ENCODE peak calls at places on chromosome 6, in six cellular contexts. One of them, this sample, is unnamed. For H3K9me3, the result is how much of the 10 kb centered on the place peaks cover.

GRCh38 chr6:14796974-14797762 is 448.7 kb upstream of the JARID2 start:
- DNase-seq in prostate gland: no peak
- DNase-seq in SK-N-SH: no peak
- DNase-seq in breast epithelium: no peak
- DNase-seq in spleen: no peak
- DNase-seq in HCT116: no peak
- DNase-seq in this sample: no peak

GRCh38 chr6:166277021-166277420 is 31.2 kb downstream of the PRR18 start:
- DNase-seq in SK-N-SH: no peak
- DNase-seq in breast epithelium: no peak
- DNase-seq in prostate gland: no peak
- DNase-seq in HCT116: no peak
- DNase-seq in spleen: no peak
- DNase-seq in this sample: no peak

GRCh38 chr6:35719830-35720733 is 16.8 kb upstream of the ARMC12 start:
- DNase-seq in breast epithelium: peak
- DNase-seq in HCT116: no peak
- DNase-seq in SK-N-SH: peak
- DNase-seq in prostate gland: no peak
- DNase-seq in spleen: peak
- DNase-seq in this sample: peak

GRCh38 chr6:110395221-110395620 is 20.2 kb downstream of the DDO start:
- DNase-seq in prostate gland: no peak
- DNase-seq in breast epithelium: no peak
- DNase-seq in SK-N-SH: no peak
- DNase-seq in HCT116: no peak
- DNase-seq in spleen: no peak
- DNase-seq in this sample: no peak

GRCh38 chr6:30844118-30844535 is 40.2 kb upstream of the DDR1 start:
- DNase-seq in SK-N-SH: no peak
- DNase-seq in breast epithelium: no peak
- DNase-seq in HCT116: no peak
- DNase-seq in prostate gland: no peak
- DNase-seq in spleen: no peak
- DNase-seq in this sample: no peak

GRCh38 chr6:102390541-102390940 is 997.0 kb downstream of the GRIK2 start:
- DNase-seq in prostate gland: no peak
- DNase-seq in spleen: no peak
- DNase-seq in SK-N-SH: peak
- DNase-seq in breast epithelium: no peak
- DNase-seq in HCT116: no peak
- DNase-seq in this sample: no peak

GRCh38 chr6:2502096-2502997 is 248.4 kb downstream of the MYLK4 start:
- DNase-seq in prostate gland: no peak
- DNase-seq in spleen: no peak
- DNase-seq in HCT116: no peak
- DNase-seq in SK-N-SH: no peak
- DNase-seq in breast epithelium: no peak
- DNase-seq in this sample: no peak

GRCh38 chr6:138175596-138175995 is 13.9 kb downstream of the ARFGEF3 start:
- DNase-seq in breast epithelium: no peak
- DNase-seq in prostate gland: no peak
- DNase-seq in SK-N-SH: no peak
- DNase-seq in spleen: no peak
- DNase-seq in HCT116: no peak
- DNase-seq in this sample: no peak

GRCh38 chr6:121849477-121849876 is 414.0 kb downstream of the GJA1 start:
- DNase-seq in prostate gland: peak
- DNase-seq in HCT116: peak
- DNase-seq in spleen: no peak
- DNase-seq in breast epithelium: no peak
- DNase-seq in SK-N-SH: peak
- DNase-seq in this sample: peak

GRCh38 chr6:170124836-170125235 is 166.0 kb downstream of the DLL1 start:
- DNase-seq in SK-N-SH: no peak
- DNase-seq in HCT116: no peak
- DNase-seq in breast epithelium: peak
- DNase-seq in prostate gland: peak
- DNase-seq in spleen: peak
- DNase-seq in this sample: peak

GRCh38 chr6:12012231-12012565 is at the start of gene HIVEP1:
- DNase-seq in spleen: peak
- DNase-seq in prostate gland: peak
- DNase-seq in HCT116: no peak
- DNase-seq in SK-N-SH: peak
- DNase-seq in breast epithelium: no peak
- DNase-seq in this sample: peak

GRCh38 chr6:39073471-39074355 is 25.1 kb downstream of the GLP1R start:
- DNase-seq in HCT116: no peak
- DNase-seq in spleen: peak
- DNase-seq in prostate gland: no peak
- DNase-seq in breast epithelium: no peak
- DNase-seq in SK-N-SH: no peak
- DNase-seq in this sample: peak

GRCh38 chr6:147065786-147066185 is 138.4 kb upstream of the STXBP5 start:
- DNase-seq in spleen: no peak
- DNase-seq in prostate gland: no peak
- DNase-seq in HCT116: no peak
- DNase-seq in SK-N-SH: no peak
- DNase-seq in breast epithelium: no peak
- DNase-seq in this sample: no peak

GRCh38 chr6:144931172-144932035 is 646.3 kb downstream of the UTRN start:
- DNase-seq in prostate gland: peak
- DNase-seq in spleen: no peak
- DNase-seq in breast epithelium: no peak
- DNase-seq in HCT116: no peak
- DNase-seq in SK-N-SH: peak
- DNase-seq in this sample: no peak

GRCh38 chr6:151738960-151739359 is 68.5 kb upstream of the ESR1 start:
- DNase-seq in prostate gland: no peak
- DNase-seq in spleen: no peak
- DNase-seq in breast epithelium: no peak
- DNase-seq in SK-N-SH: no peak
- DNase-seq in HCT116: no peak
- DNase-seq in this sample: no peak

GRCh38 chr6:151740820-151741219 is 66.7 kb upstream of the ESR1 start:
- DNase-seq in spleen: no peak
- DNase-seq in SK-N-SH: no peak
- DNase-seq in breast epithelium: no peak
- DNase-seq in prostate gland: no peak
- DNase-seq in HCT116: no peak
- DNase-seq in this sample: no peak

GRCh38 chr6:151733680-151734320 is 73.7 kb upstream of the ESR1 start:
- DNase-seq in SK-N-SH: no peak
- DNase-seq in breast epithelium: no peak
- DNase-seq in spleen: no peak
- DNase-seq in prostate gland: no peak
- DNase-seq in HCT116: no peak
- DNase-seq in this sample: no peak

GRCh38 chr6:151738267-151738666 is 69.2 kb upstream of the ESR1 start:
- DNase-seq in spleen: no peak
- DNase-seq in prostate gland: no peak
- DNase-seq in SK-N-SH: no peak
- DNase-seq in breast epithelium: no peak
- DNase-seq in HCT116: no peak
- DNase-seq in this sample: no peak
- H3K9me3 ChIP-seq in spleen: under half
- H3K9me3 ChIP-seq in prostate gland: under half
- H3K9me3 ChIP-seq in SK-N-SH: under half
- H3K9me3 ChIP-seq in breast epithelium: under half
- H3K9me3 ChIP-seq in HCT116: under half
- H3K9me3 ChIP-seq in this sample: under half

DNA sequence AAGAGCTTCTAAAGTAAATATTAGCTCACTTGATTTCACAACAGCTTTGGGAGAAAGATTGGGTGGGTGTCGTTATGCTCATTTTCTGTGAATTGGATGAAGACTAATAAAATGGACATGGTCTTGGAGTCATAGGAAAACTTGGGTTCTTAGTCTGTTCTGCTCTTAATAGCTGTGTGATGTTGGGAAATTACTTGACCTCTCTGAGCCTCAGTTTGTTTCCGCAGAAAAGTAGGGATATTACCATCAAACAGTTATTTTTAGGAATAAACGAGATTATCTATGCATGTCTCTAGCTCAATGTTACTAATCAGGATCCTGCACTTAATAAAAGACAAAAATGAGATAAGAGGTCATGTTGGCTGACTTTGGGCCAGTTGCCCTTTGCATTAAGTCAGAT is 291.3 kb downstream of the PHF3 start:
- DNase-seq in spleen: no peak
- DNase-seq in breast epithelium: no peak
- DNase-seq in SK-N-SH: no peak
- DNase-seq in prostate gland: no peak
- DNase-seq in HCT116: no peak
- DNase-seq in this sample: no peak
- TF ChIP-seq POLR2AphosphoS5 in spleen: no peak
- TF ChIP-seq POLR2AphosphoS5 in breast epithelium: no peak
- TF ChIP-seq POLR2AphosphoS5 in SK-N-SH: no peak
- TF ChIP-seq POLR2AphosphoS5 in prostate gland: no peak
- TF ChIP-seq POLR2AphosphoS5 in HCT116: no peak
- TF ChIP-seq POLR2AphosphoS5 in this sample: no peak

DNA sequence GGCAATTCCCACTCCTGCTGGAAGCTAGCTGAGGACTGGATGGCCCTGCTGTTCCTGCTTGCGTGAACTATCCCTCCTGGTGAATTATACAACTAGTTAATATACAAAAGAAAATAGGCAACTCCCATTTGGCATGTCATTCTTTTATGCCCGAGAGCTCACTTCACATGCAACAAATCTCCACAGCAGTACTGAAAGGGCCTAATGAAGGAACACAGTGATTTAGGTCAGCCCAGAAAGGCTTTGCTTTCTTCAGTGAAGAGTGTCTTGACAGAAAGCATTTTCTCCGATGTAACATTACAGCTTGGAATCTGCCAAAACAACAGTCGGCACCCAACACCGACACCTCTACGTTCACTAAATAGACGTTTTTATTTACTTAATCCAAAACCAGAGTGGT is 217.7 kb downstream of the PRKN start:
- DNase-seq in prostate gland: no peak
- DNase-seq in HCT116: no peak
- DNase-seq in SK-N-SH: no peak
- DNase-seq in spleen: no peak
- DNase-seq in breast epithelium: no peak
- DNase-seq in this sample: no peak
- H3K9me3 ChIP-seq in prostate gland: under half
- H3K9me3 ChIP-seq in HCT116: under half
- H3K9me3 ChIP-seq in SK-N-SH: under half
- H3K9me3 ChIP-seq in spleen: under half
- H3K9me3 ChIP-seq in breast epithelium: under half
- H3K9me3 ChIP-seq in this sample: under half

GRCh38 chr6:151392429-151392828 is 1.1 kb upstream of the ZBTB2 start:
- DNase-seq in HCT116: no peak
- DNase-seq in SK-N-SH: no peak
- DNase-seq in breast epithelium: no peak
- DNase-seq in prostate gland: no peak
- DNase-seq in spleen: no peak
- DNase-seq in this sample: no peak

GRCh38 chr6:151390276-151391020 is 911 bp downstream of the ZBTB2 start:
- DNase-seq in prostate gland: peak
- DNase-seq in HCT116: peak
- DNase-seq in SK-N-SH: peak
- DNase-seq in breast epithelium: peak
- DNase-seq in spleen: peak
- DNase-seq in this sample: peak

GRCh38 chr6:151391471-151392428 is at the start of gene ZBTB2:
- DNase-seq in breast epithelium: peak
- DNase-seq in SK-N-SH: peak
- DNase-seq in spleen: peak
- DNase-seq in prostate gland: peak
- DNase-seq in HCT116: no peak
- DNase-seq in this sample: peak

GRCh38 chr6:151389640-151390275 is 1.6 kb downstream of the ZBTB2 start:
- DNase-seq in SK-N-SH: peak
- DNase-seq in spleen: no peak
- DNase-seq in prostate gland: peak
- DNase-seq in breast epithelium: peak
- DNase-seq in HCT116: no peak
- DNase-seq in this sample: peak

GRCh38 chr6:151391021-151391470 is 313 bp downstream of the ZBTB2 start:
- DNase-seq in breast epithelium: peak
- DNase-seq in SK-N-SH: peak
- DNase-seq in spleen: peak
- DNase-seq in HCT116: no peak
- DNase-seq in prostate gland: peak
- DNase-seq in this sample: peak
- TF ChIP-seq POLR2AphosphoS5 in breast epithelium: peak
- TF ChIP-seq POLR2AphosphoS5 in SK-N-SH: no peak
- TF ChIP-seq POLR2AphosphoS5 in spleen: no peak
- TF ChIP-seq POLR2AphosphoS5 in HCT116: peak
- TF ChIP-seq POLR2AphosphoS5 in prostate gland: no peak
- TF ChIP-seq POLR2AphosphoS5 in this sample: no peak

GRCh38 chr6:86537311-86537861 is 399.9 kb upstream of the HTR1E start:
- DNase-seq in HCT116: no peak
- DNase-seq in SK-N-SH: peak
- DNase-seq in breast epithelium: no peak
- DNase-seq in spleen: no peak
- DNase-seq in prostate gland: no peak
- DNase-seq in this sample: no peak

GRCh38 chr6:86536121-86536520 is 401.2 kb upstream of the HTR1E start:
- DNase-seq in spleen: no peak
- DNase-seq in breast epithelium: no peak
- DNase-seq in SK-N-SH: no peak
- DNase-seq in HCT116: no peak
- DNase-seq in prostate gland: no peak
- DNase-seq in this sample: no peak

GRCh38 chr6:86529635-86530034 is 407.7 kb upstream of the HTR1E start:
- DNase-seq in spleen: no peak
- DNase-seq in breast epithelium: no peak
- DNase-seq in HCT116: no peak
- DNase-seq in prostate gland: no peak
- DNase-seq in SK-N-SH: no peak
- DNase-seq in this sample: no peak

DNA sequence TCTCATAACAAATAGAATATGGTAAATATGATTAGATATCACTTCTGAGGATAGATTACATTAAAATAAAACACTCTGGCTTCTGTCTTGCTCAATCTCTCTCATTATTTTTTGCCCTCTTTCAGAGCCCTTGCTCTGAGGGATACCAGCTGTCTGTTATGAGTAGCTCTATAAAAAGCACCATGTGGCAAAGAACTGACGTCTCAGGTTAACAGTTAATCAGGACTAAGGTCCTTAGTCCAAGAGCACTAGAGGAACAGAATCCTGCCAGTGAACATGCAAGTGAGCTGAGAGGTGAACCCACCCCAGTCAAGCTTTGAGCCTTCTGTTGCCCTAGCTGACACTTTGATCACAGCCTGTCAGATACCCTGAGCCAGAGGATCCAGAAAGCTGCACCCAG is 402.2 kb upstream of the HTR1E start:
- DNase-seq in breast epithelium: no peak
- DNase-seq in SK-N-SH: no peak
- DNase-seq in spleen: no peak
- DNase-seq in HCT116: no peak
- DNase-seq in prostate gland: no peak
- DNase-seq in this sample: no peak
- H3K9me3 ChIP-seq in breast epithelium: under half
- H3K9me3 ChIP-seq in SK-N-SH: under half
- H3K9me3 ChIP-seq in spleen: under half
- H3K9me3 ChIP-seq in HCT116: under half
- H3K9me3 ChIP-seq in prostate gland: under half
- H3K9me3 ChIP-seq in this sample: under half

This sample was measured in sigmoid colon.